ENCODE peak calls at places on chromosomes 1 and 21, in seven cellular contexts. B is cardiac muscle cell, G is mucosa of descending colon, N is substantia nigra, Q is sciatic nerve, T is midbrain, J is epithelial cell of proximal tubule. W is an unnamed sample.
A peak's percentile ranks its signal among the peaks of the same experiment; 100 is the strongest.

GRCh38 chr1:6148497-6149241 is 31.5 kb downstream of the CHD5 start:
- DNase-seq in Q (peak; percentile 68), G (peak; percentile 79), J (no peak), T (no peak), N (no peak), B (peak; percentile 85), W (peak; percentile 64)

GRCh38 chr21:45255381-45256020 is 32.2 kb downstream of the POFUT2 start:
- DNase-seq in J (no peak), B (no peak), T (no peak), N (no peak), G (peak; percentile 71), Q (no peak), W (peak; percentile 60)

GRCh38 chr1:85580046-85580411 is 532 bp upstream of the CCN1 start:
- DNase-seq in G (no peak), J (no peak), N (no peak), T (no peak), B (peak; percentile 47), Q (peak; percentile 64), W (no peak)

GRCh38 chr1:218813247-218813646 is 360.4 kb upstream of the LYPLAL1 start:
- DNase-seq in N (no peak), G (no peak), J (no peak), Q (no peak), B (peak; percentile 69), T (no peak), W (no peak)

GRCh38 chr21:35048706-35049617 is at the start of gene RUNX1:
- DNase-seq in B (no peak), N (peak; percentile 16), J (no peak), G (no peak), Q (no peak), T (peak; percentile 28), W (peak; percentile 63)

GRCh38 chr1:78088015-78088414 is 42.2 kb downstream of the GIPC2 start:
- DNase-seq in J (no peak), T (no peak), Q (no peak), B (no peak), N (no peak), G (no peak), W (no peak)

GRCh38 chr1:158011714-158012113 is 18.3 kb downstream of the KIRREL1 start:
- DNase-seq in T (no peak), G (no peak), N (no peak), J (no peak), B (no peak), Q (peak; percentile 65), W (no peak)

GRCh38 chr1:100950311-100950710 is 54.4 kb downstream of the SLC30A7 start:
- DNase-seq in T (no peak), J (no peak), Q (no peak), G (no peak), N (no peak), B (no peak), W (no peak)

GRCh38 chr1:14742181-14742980 is 143.9 kb downstream of the KAZN start:
- DNase-seq in B (no peak), N (no peak), T (no peak), G (no peak), J (peak; percentile 98), Q (no peak), W (no peak)

GRCh38 chr1:114219247-114219872 is 65.7 kb upstream of the SYT6 start:
- DNase-seq in B (peak; percentile 17), T (no peak), J (no peak), N (no peak), Q (no peak), G (no peak), W (no peak)

GRCh38 chr1:1337793-1338147 is 6.7 kb downstream of the TAS1R3 start:
- DNase-seq in J (no peak), Q (no peak), N (no peak), G (peak; percentile 83), B (no peak), T (no peak), W (peak; percentile 71)

GRCh38 chr21:26637346-26637745 is 64.3 kb upstream of the CYYR1 start:
- DNase-seq in G (no peak), Q (no peak), J (no peak), N (no peak), T (no peak), B (no peak), W (no peak)

GRCh38 chr1:8702121-8702520 is 115.3 kb downstream of the RERE start:
- DNase-seq in T (no peak), J (no peak), B (peak; percentile 48), Q (no peak), N (no peak), G (peak; percentile 69), W (peak; percentile 57)

GRCh38 chr1:220182656-220183055 is 88.7 kb downstream of the IARS2 start:
- DNase-seq in Q (no peak), J (no peak), N (no peak), G (no peak), T (no peak), B (no peak), W (no peak)

GRCh38 chr1:40692429-40692905 is 963 bp downstream of the NFYC start:
- DNase-seq in G (no peak), T (peak; percentile 69), J (no peak), N (peak; percentile 79), B (peak; percentile 46), Q (no peak), W (no peak)

GRCh38 chr1:243441601-243442000 is 185.8 kb downstream of the SDCCAG8 start:
- DNase-seq in N (no peak), J (no peak), B (no peak), Q (no peak), G (no peak), T (no peak), W (no peak)

GRCh38 chr1:206982216-206982615 is 12.0 kb upstream of the FCAMR start:
- DNase-seq in J (no peak), N (peak; percentile 31), Q (peak; percentile 63), G (peak; percentile 74), B (peak; percentile 72), T (peak; percentile 71), W (peak; percentile 69)

GRCh38 chr1:8252266-8252951 is 65.5 kb upstream of the SLC45A1 start:
- DNase-seq in Q (no peak), J (no peak), T (no peak), G (peak; percentile 14), N (no peak), B (no peak), W (no peak)

GRCh38 chr1:98962156-98962555 is 42.5 kb downstream of the PLPPR5 start:
- DNase-seq in G (no peak), N (no peak), T (no peak), B (no peak), J (no peak), Q (no peak), W (no peak)

GRCh38 chr1:171122299-171122698 is 31.6 kb downstream of the FMO3 start:
- DNase-seq in G (no peak), T (no peak), Q (no peak), J (no peak), B (no peak), N (no peak), W (no peak)

GRCh38 chr1:118254001-118254400 is 69.0 kb upstream of the SPAG17 start:
- DNase-seq in B (no peak), Q (no peak), N (no peak), T (no peak), G (no peak), J (no peak), W (no peak)

GRCh38 chr1:205448540-205449253 is 7.1 kb downstream of the BLACAT1 start:
- DNase-seq in B (no peak), N (no peak), Q (no peak), G (no peak), T (no peak), J (no peak), W (no peak)